ENCODE peak calls at places on chromosomes 12 and 14, in eight cellular contexts. Q is right lobe of liver, W is heart left ventricle, U is Panc1, M is AG10803, D is fibroblast of lung, C is fibroblast of pulmonary artery, R is astrocyte of the spinal cord. B is an unnamed sample.

GRCh38 chr12:131209082-131210070 is 255.7 kb downstream of the ADGRD1 start:
- DNase-seq in Q (no peak), W (no peak), U (no peak), M (no peak), D (no peak), C (no peak), R (no peak), B (no peak)

GRCh38 chr12:131105736-131106356 is 152.1 kb downstream of the ADGRD1 start:
- DNase-seq in Q (peak; percentile 40), W (no peak), U (no peak), M (no peak), D (no peak), C (no peak), R (no peak), B (no peak)

GRCh38 chr12:111085100-111085499 is 164.7 kb upstream of the MYL2 start:
- DNase-seq in Q (no peak), W (no peak), U (no peak), M (no peak), D (no peak), C (no peak), R (no peak), B (no peak)

GRCh38 chr12:83074495-83074894 is 387.8 kb downstream of the TMTC2 start:
- DNase-seq in Q (no peak), W (no peak), U (no peak), M (no peak), D (no peak), C (no peak), R (no peak), B (no peak)

GRCh38 chr12:97235102-97235501 is 227.5 kb upstream of the RMST start:
- DNase-seq in Q (no peak), W (no peak), U (no peak), M (no peak), D (no peak), C (no peak), R (no peak), B (no peak)

GRCh38 chr12:11242656-11243055 is 26.9 kb downstream of the PRB3 start:
- DNase-seq in Q (no peak), W (no peak), U (no peak), M (no peak), D (no peak), C (no peak), R (no peak), B (no peak)

GRCh38 chr14:74299061-74299545 is 3.6 kb downstream of the ABCD4 start:
- DNase-seq in Q (no peak), W (peak; percentile 56), U (no peak), M (peak; percentile 58), D (no peak), C (peak; percentile 60), R (peak; percentile 36), B (no peak)

GRCh38 chr14:28830115-28830534 is 63.5 kb downstream of the FOXG1 start:
- DNase-seq in Q (no peak), W (no peak), U (no peak), M (no peak), D (no peak), C (no peak), R (no peak), B (no peak)

GRCh38 chr12:6943387-6943718 is 263 bp upstream of the RNU7-1 start:
- DNase-seq in Q (no peak), W (peak; percentile 89), U (peak; percentile 81), M (peak; percentile 95), D (peak; percentile 96), C (peak; percentile 95), R (peak; percentile 96), B (peak; percentile 83)

GRCh38 chr12:50066402-50066801 is 9.0 kb downstream of the ASIC1 start:
- DNase-seq in Q (peak; percentile 31), W (no peak), U (no peak), M (peak; percentile 92), D (peak; percentile 82), C (peak; percentile 74), R (peak; percentile 70), B (peak; percentile 80)

GRCh38 chr12:129535351-129535750 is 368.5 kb downstream of the TMEM132D start:
- DNase-seq in Q (no peak), W (no peak), U (no peak), M (no peak), D (no peak), C (no peak), R (no peak), B (no peak)

GRCh38 chr12:24586293-24586692 is 362.6 kb downstream of the BCAT1 start:
- DNase-seq in Q (no peak), W (no peak), U (no peak), M (no peak), D (no peak), C (no peak), R (no peak), B (no peak)

GRCh38 chr12:24767016-24767415 is 181.9 kb downstream of the BCAT1 start:
- DNase-seq in Q (no peak), W (no peak), U (no peak), M (no peak), D (no peak), C (no peak), R (no peak), B (no peak)

GRCh38 chr12:89547116-89547515 is 21.3 kb upstream of the POC1B start:
- DNase-seq in Q (no peak), W (no peak), U (no peak), M (no peak), D (no peak), C (no peak), R (no peak), B (no peak)

GRCh38 chr12:119479121-119479561 is 114.4 kb upstream of the TMEM233 start:
- DNase-seq in Q (no peak), W (no peak), U (peak; percentile 54), M (no peak), D (no peak), C (no peak), R (no peak), B (peak; percentile 54)

GRCh38 chr12:14416658-14417057 is 51.2 kb downstream of the ATF7IP start:
- DNase-seq in Q (no peak), W (peak; percentile 24), U (no peak), M (peak; percentile 70), D (peak; percentile 96), C (peak; percentile 92), R (peak; percentile 92), B (peak; percentile 81)

GRCh38 chr12:108634225-108634795 is 616 bp upstream of the SELPLG start:
- DNase-seq in Q (no peak), W (no peak), U (no peak), M (no peak), D (no peak), C (no peak), R (no peak), B (no peak)

GRCh38 chr14:57273236-57273635 is 4.5 kb downstream of the AP5M1 start:
- DNase-seq in Q (no peak), W (no peak), U (no peak), M (no peak), D (no peak), C (no peak), R (no peak), B (no peak)

GRCh38 chr14:69038449-69039286 is 59.6 kb upstream of the ACTN1 start:
- DNase-seq in Q (no peak), W (no peak), U (no peak), M (peak; percentile 78), D (peak; percentile 77), C (peak; percentile 86), R (peak; percentile 90), B (peak; percentile 83)

GRCh38 chr12:131896080-131896810 is 1.8 kb downstream of the ULK1 start:
- DNase-seq in Q (peak; percentile 98), W (peak; percentile 92), U (no peak), M (peak; percentile 89), D (peak; percentile 94), C (peak; percentile 93), R (peak; percentile 91), B (no peak)

GRCh38 chr12:75820848-75821578 is 210.6 kb downstream of the PHLDA1 start:
- DNase-seq in Q (no peak), W (peak; percentile 44), U (no peak), M (peak; percentile 89), D (peak; percentile 100), C (peak; percentile 55), R (peak; percentile 90), B (peak; percentile 87)
- H3K4me3 ChIP-seq in Q (no peak overlapping the region), W (no peak overlapping the region), U (no peak overlapping the region), M (no peak overlapping the region), D (no peak overlapping the region), C (no peak overlapping the region), R (no peak overlapping the region), B (no peak overlapping the region)

DNA sequence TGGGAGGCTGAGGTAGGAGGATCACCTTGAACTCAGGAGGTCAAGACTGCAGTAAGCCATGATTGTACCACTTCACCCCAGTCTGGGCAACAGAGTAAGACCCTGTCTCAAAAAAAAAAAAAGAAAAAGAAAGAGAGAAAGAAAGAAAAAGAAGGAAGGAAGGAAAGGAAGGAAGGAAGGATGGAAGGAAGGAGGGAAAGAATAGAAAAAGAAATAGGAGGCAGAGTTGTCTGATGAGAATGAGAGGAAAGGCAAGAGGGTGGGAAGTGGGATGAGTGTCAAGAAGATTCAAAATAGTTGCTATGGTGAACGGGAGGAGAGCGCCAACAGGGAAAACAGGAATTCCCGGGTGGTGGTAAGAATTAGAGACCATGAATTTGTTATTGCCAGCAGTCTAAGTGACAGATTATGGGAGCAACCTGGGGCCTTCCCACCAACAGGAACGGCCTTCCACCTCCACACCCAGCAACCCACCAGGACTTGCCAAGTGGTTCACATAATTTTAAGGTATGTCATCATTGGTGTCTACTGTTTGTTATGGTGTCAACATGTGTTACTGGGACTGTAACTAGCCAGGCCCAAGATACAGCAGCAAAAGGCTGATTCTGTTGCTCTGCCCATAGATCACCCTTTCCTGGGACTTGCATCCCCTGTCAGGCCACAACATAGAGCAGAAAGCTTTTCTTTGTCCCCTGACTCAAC is 36.1 kb upstream of the C12orf76 start:
- DNase-seq in Q (no peak), W (no peak), U (no peak), M (peak; percentile 54), D (no peak), C (peak; percentile 17), R (no peak), B (no peak)
- TF ChIP-seq CTCF in Q (no peak), W (no peak), U (no peak), M (no peak), D (no peak), C (no peak), R (no peak), B (no peak)

GRCh38 chr12:55933158-55933798 is 2.3 kb downstream of the DGKA start:
- DNase-seq in Q (no peak), W (no peak), U (no peak), M (peak; percentile 23), D (peak; percentile 36), C (no peak), R (no peak), B (no peak)
- H3K4me3 ChIP-seq in Q (no peak overlapping the region), W (no peak overlapping the region), U (no peak overlapping the region), M (peak overlapping the region; percentile 88), D (no peak overlapping the region), C (peak overlapping the region; percentile 68), R (no peak overlapping the region), B (no peak overlapping the region)

DNA sequence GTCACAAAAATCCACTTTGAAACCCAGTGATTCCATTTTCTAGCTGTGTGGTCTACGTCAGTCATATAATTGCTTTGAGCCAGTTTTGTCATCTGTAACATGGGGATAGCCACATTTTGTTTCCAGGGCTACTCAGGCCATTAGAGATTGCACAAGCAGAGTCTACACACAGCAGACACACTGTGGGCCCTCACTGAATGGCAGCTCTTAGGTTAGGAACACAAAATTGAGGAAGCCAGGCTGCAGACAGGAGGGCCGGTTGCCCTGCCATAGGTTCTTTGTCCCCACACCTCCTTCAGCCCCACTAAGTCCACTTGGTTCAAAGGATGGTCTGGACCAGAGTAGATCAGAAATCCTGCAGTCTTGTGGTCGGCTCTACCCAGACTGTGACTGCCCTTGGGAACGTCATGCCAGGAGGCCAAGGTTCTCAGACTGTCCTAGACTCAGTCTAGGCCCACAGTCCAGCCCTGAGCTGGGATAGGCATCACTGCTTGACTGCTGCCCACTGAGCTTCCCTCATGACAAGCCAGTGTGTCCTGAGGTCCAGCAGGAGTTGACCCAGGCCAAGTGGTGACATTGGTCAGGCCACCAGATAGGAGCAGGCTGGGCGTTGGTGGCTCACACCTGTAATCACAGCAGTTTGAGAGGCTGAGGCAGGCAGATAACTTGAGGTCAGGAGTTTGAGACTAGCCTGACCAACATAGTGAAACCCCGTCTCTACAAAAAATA is 3.8 kb upstream of the MYH7 start:
- DNase-seq in Q (no peak), W (no peak), U (no peak), M (no peak), D (no peak), C (no peak), R (no peak), B (no peak)
- TF ChIP-seq CTCF in Q (no peak), W (no peak), U (no peak), M (no peak), D (no peak), C (no peak), R (no peak), B (no peak)

B was measured in retinal pigment epithelial cell.